ENCODE peak calls at places on chromosomes 5 and 9, in four cellular contexts. Q, Z, J and D are unnamed samples.

GRCh38 chr5:162473051-162473714 is 405.6 kb downstream of the GABRG2 start:
- DNase-seq in Q (no peak), Z (no peak), J (no peak), D (no peak)

GRCh38 chr5:10233505-10233904 is 16.2 kb downstream of the ATPSCKMT start:
- DNase-seq in Q (peak), Z (peak), J (peak), D (peak)

GRCh38 chr9:112119225-112120045 is 55.7 kb downstream of the SUSD1 start:
- DNase-seq in Q (no peak), Z (peak), J (no peak), D (no peak)

GRCh38 chr5:175561085-175561484 is 82.7 kb downstream of the SFXN1 start:
- DNase-seq in Q (no peak), Z (no peak), J (no peak), D (no peak)

GRCh38 chr5:138541511-138541910 is 1.5 kb downstream of the ETF1 start:
- DNase-seq in Q (no peak), Z (no peak), J (no peak), D (no peak)

GRCh38 chr5:154970759-154971158 is 29.9 kb downstream of the MRPL22 start:
- DNase-seq in Q (no peak), Z (peak), J (no peak), D (no peak)

GRCh38 chr5:43804723-43805122 is 201.7 kb downstream of the NNT start:
- DNase-seq in Q (no peak), Z (no peak), J (no peak), D (no peak)

GRCh38 chr9:109251776-109252106 is 69.1 kb downstream of the EPB41L4B start:
- DNase-seq in Q (no peak), Z (no peak), J (no peak), D (no peak)

GRCh38 chr9:34985311-34985899 is 4.1 kb upstream of the DNAJB5 start:
- DNase-seq in Q (peak), Z (peak), J (peak), D (peak)

GRCh38 chr5:172766287-172767104 is 4.5 kb downstream of the DUSP1 start:
- DNase-seq in Q (no peak), Z (peak), J (no peak), D (no peak)

GRCh38 chr5:58265531-58265930 is 194.4 kb downstream of the PLK2 start:
- DNase-seq in Q (no peak), Z (no peak), J (no peak), D (no peak)

GRCh38 chr9:70411141-70411929 is 3.1 kb downstream of the KLF9 start:
- DNase-seq in Q (no peak), Z (peak), J (peak), D (no peak)

GRCh38 chr9:23754551-23754950 is 71.5 kb downstream of the ELAVL2 start:
- DNase-seq in Q (no peak), Z (no peak), J (no peak), D (no peak)

GRCh38 chr5:134503088-134503936 is 22.2 kb upstream of the JADE2 start:
- DNase-seq in Q (peak), Z (peak), J (peak), D (peak)

GRCh38 chr5:180599590-180599914 is 8.3 kb upstream of the SCGB3A1 start:
- DNase-seq in Q (peak), Z (no peak), J (no peak), D (no peak)

GRCh38 chr9:80074439-80074838 is 502.7 kb downstream of the TLE4 start:
- DNase-seq in Q (no peak), Z (no peak), J (no peak), D (no peak)

GRCh38 chr5:181024245-181025029 is 15.6 kb upstream of the BTNL9 start:
- DNase-seq in Q (no peak), Z (no peak), J (no peak), D (no peak)

GRCh38 chr5:94043311-94043710 is 301.9 kb upstream of the POU5F2 start:
- DNase-seq in Q (no peak), Z (no peak), J (no peak), D (no peak)

GRCh38 chr5:170181902-170182301 is 50.9 kb upstream of the C5orf58 start:
- DNase-seq in Q (no peak), Z (no peak), J (no peak), D (peak)

GRCh38 chr9:127828262-127829031 is 25.8 kb downstream of the FPGS start:
- DNase-seq in Q (peak), Z (peak), J (peak), D (no peak)

GRCh38 chr5:50766967-50767366 is 100.5 kb downstream of the PARP8 start:
- DNase-seq in Q (no peak), Z (no peak), J (no peak), D (no peak)

GRCh38 chr9:131042666-131043065 is 33.7 kb downstream of the LAMC3 start:
- DNase-seq in Q (no peak), Z (no peak), J (no peak), D (no peak)

GRCh38 chr5:56026863-56027300 is 32.1 kb upstream of the IL6ST start:
- DNase-seq in Q (no peak), Z (no peak), J (no peak), D (no peak)

GRCh38 chr9:137836151-137836830 is 41.3 kb upstream of the CACNA1B start:
- DNase-seq in Q (no peak), Z (no peak), J (no peak), D (no peak)

GRCh38 chr9:136255166-136255538 is 9.5 kb upstream of the QSOX2 start:
- DNase-seq in Q (no peak), Z (peak), J (no peak), D (no peak)

GRCh38 chr5:89878140-89878570 is 531.4 kb downstream of the CETN3 start:
- DNase-seq in Q (no peak), Z (peak), J (no peak), D (no peak)

GRCh38 chr5:168366124-168366523 is 74.7 kb downstream of the WWC1 start:
- DNase-seq in Q (no peak), Z (no peak), J (no peak), D (no peak)

GRCh38 chr5:110414360-110414759 is 312.1 kb downstream of the TMEM232 start:
- DNase-seq in Q (no peak), Z (peak), J (no peak), D (no peak)

GRCh38 chr9:26437056-26437711 is 455.4 kb downstream of the CAAP1 start:
- DNase-seq in Q (peak), Z (no peak), J (no peak), D (no peak)

GRCh38 chr5:111173476-111173875 is 50.7 kb upstream of the CAMK4 start:
- DNase-seq in Q (no peak), Z (no peak), J (no peak), D (no peak)

DNA sequence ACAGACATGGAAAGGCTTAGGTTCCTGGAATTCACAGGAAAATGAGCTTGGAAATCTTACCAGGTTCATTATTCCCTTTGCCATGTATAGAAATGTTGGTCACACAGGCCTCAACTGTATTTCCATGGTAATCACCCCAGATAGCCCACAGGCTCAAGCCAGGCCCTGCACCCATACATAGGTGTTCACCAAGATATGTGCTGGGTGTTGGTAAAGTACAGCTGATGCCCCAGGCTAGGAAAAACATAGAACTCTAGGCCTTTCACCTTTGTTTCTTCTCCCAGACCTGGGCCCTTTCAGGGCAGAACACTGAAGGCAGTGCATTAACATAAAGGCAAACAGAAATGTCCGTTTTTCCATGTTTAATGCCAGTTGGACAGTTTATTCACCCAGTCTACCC is 93.6 kb upstream of the SLC30A5 start:
- DNase-seq in Q (no peak), Z (no peak), J (no peak), D (no peak)
- TF ChIP-seq FOXJ3 in Q (no peak), Z (no peak), J (no peak), D (no peak)

GRCh38 chr5:119358901-119359603 is 3.2 kb downstream of the TNFAIP8 start:
- DNase-seq in Q (no peak), Z (no peak), J (peak), D (no peak)
- TF ChIP-seq FOXJ3 in Q (no peak), Z (no peak), J (no peak), D (no peak)

GRCh38 chr9:33162721-33163311 is 4.3 kb downstream of the B4GALT1 start:
- DNase-seq in Q (no peak), Z (peak), J (no peak), D (no peak)

GRCh38 chr9:33161589-33162132 is 5.5 kb downstream of the B4GALT1 start:
- DNase-seq in Q (no peak), Z (no peak), J (no peak), D (no peak)

GRCh38 chr9:33159058-33159759 is 7.9 kb downstream of the B4GALT1 start:
- DNase-seq in Q (no peak), Z (no peak), J (no peak), D (no peak)

GRCh38 chr9:33159760-33160127 is 7.4 kb downstream of the B4GALT1 start:
- DNase-seq in Q (no peak), Z (no peak), J (no peak), D (peak)

GRCh38 chr9:33161011-33161588 is 6.0 kb downstream of the B4GALT1 start:
- DNase-seq in Q (no peak), Z (no peak), J (no peak), D (peak)
- TF ChIP-seq FOXJ3 in Q (no peak), Z (no peak), J (no peak), D (no peak)

GRCh38 chr9:129012343-129012742 is 15.8 kb downstream of the SH3GLB2 start:
- DNase-seq in Q (no peak), Z (no peak), J (no peak), D (no peak)

GRCh38 chr9:129014124-129014523 is 14.0 kb downstream of the SH3GLB2 start:
- DNase-seq in Q (no peak), Z (no peak), J (no peak), D (no peak)

GRCh38 chr9:129012893-129013448 is 15.2 kb downstream of the SH3GLB2 start:
- DNase-seq in Q (no peak), Z (no peak), J (no peak), D (no peak)

GRCh38 chr9:129014611-129015010 is 13.5 kb downstream of the SH3GLB2 start:
- DNase-seq in Q (no peak), Z (no peak), J (no peak), D (no peak)

DNA sequence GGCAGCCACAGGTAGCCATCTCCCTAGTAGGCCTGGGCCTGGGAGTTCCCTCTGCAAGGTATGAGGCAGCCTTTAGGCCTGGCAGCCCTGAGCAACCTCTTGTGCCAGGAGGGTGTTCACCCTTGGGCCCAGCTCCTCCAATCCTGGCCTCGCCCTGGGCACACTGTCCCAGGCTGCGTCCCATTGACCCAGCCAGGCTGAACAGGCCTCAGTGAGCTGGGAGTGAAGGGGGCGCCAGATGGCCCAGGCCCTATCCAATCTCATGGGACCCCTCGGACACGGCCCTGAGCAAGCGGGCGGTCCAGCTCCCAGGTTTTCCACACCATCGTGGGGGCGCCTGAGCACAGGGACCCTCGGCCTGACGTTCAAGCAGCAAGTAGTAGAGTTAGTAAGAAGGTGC is 14.5 kb downstream of the SH3GLB2 start:
- DNase-seq in Q (no peak), Z (no peak), J (no peak), D (no peak)
- TF ChIP-seq FOXJ3 in Q (no peak), Z (no peak), J (no peak), D (no peak)

GRCh38 chr5:39599721-39600431 is 175.1 kb upstream of the DAB2 start:
- DNase-seq in Q (no peak), Z (no peak), J (peak), D (no peak)
- TF ChIP-seq FOXJ3 in Q (no peak), Z (no peak), J (no peak), D (no peak)

DNA sequence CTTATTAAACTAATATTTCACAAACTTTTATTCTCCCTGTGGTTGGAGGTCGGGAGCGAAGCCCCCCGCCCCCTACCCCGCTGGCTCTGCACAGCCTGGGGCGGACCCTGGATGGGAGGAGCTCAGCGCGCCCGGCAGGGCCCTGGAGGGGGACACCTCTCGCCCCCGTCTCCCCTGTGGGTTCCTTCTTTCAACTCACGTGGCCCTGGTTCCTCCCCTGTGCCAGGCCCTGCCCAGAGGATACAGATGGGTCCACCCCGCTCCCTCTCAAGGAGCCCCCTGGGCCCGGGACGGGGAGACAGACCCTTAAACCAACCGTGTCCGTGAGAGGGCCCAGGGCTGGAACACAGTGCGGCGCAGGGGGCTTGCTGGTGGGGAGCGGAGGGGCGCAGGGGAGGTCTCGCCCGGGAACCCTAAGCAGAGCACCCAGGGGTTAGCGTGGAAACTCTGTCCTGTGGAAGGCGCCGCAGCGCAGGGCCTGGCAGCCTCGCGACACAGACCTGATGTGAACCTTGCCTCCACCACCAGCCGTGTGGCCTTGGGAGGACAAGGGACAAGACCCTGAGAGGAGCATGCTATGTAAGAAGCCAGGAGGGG is 103.7 kb upstream of the MVB12B start:
- DNase-seq in Q (no peak), Z (no peak), J (no peak), D (no peak)
- TF ChIP-seq FOXJ3 in Q (no peak), Z (no peak), J (no peak), D (no peak)

GRCh38 chr5:109411627-109412026 is 1.9 kb upstream of the PJA2 start:
- DNase-seq in Q (no peak), Z (no peak), J (peak), D (no peak)

GRCh38 chr5:109412981-109413402 is 3.2 kb upstream of the PJA2 start:
- DNase-seq in Q (no peak), Z (peak), J (no peak), D (no peak)

GRCh38 chr5:109411175-109411514 is 1.4 kb upstream of the PJA2 start:
- DNase-seq in Q (no peak), Z (no peak), J (no peak), D (no peak)

GRCh38 chr5:109410389-109411174 is 808 bp upstream of the PJA2 start:
- DNase-seq in Q (peak), Z (no peak), J (peak), D (peak)

DNA sequence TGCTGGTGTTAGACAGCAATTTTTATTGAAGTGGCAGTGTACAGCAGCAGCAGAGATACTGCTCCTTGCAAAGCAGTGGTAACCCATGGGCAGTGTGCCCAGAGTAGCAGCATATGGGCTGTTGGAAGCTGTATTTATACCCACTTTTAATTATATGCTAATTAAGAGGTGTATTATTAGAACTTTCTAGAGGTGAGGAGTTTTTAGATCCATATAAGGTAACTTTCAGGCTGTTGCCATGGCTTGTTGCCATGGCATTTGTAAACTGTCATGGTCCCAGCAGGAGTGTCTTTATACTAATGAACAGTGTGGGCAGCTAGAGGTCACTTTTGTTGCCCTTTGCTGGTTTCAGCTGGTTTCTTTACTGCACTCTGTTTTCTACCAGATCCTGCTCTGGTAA is 3.7 kb upstream of the PJA2 start:
- DNase-seq in Q (no peak), Z (peak), J (no peak), D (no peak)
- TF ChIP-seq FOXJ3 in Q (no peak), Z (no peak), J (no peak), D (no peak)